ENCODE peak calls at places on chromosomes 3 and 15, in five cellular contexts. One of them, this sample, is unnamed.

GRCh38 chr3:49378249-49378899 is 20.2 kb upstream of the GPX1 start:
- DNase-seq in GM23248: peak; percentile 86
- DNase-seq in pancreas: no peak
- DNase-seq in PC-9: no peak
- DNase-seq in CD8-positive, alpha-beta memory T cell: no peak
- DNase-seq in this sample: no peak

GRCh38 chr3:37096292-37096691 is 78.1 kb downstream of the LRRFIP2 start:
- DNase-seq in GM23248: peak; percentile 72
- DNase-seq in pancreas: no peak
- DNase-seq in PC-9: no peak
- DNase-seq in CD8-positive, alpha-beta memory T cell: no peak
- DNase-seq in this sample: no peak

GRCh38 chr15:74060251-74060650 is 22.1 kb downstream of the GOLGA6A start:
- DNase-seq in GM23248: no peak
- DNase-seq in pancreas: no peak
- DNase-seq in PC-9: no peak
- DNase-seq in CD8-positive, alpha-beta memory T cell: no peak
- DNase-seq in this sample: no peak

GRCh38 chr3:131036986-131037385 is 10.3 kb downstream of the NEK11 start:
- DNase-seq in GM23248: no peak
- DNase-seq in pancreas: no peak
- DNase-seq in PC-9: no peak
- DNase-seq in CD8-positive, alpha-beta memory T cell: no peak
- DNase-seq in this sample: no peak

GRCh38 chr15:40904552-40905201 is 10.4 kb downstream of the VPS18 start:
- DNase-seq in GM23248: no peak
- DNase-seq in pancreas: no peak
- DNase-seq in PC-9: no peak
- DNase-seq in CD8-positive, alpha-beta memory T cell: no peak
- DNase-seq in this sample: no peak

GRCh38 chr15:78732634-78733033 is 78.6 kb downstream of the ADAMTS7 start:
- DNase-seq in GM23248: no peak
- DNase-seq in pancreas: no peak
- DNase-seq in PC-9: no peak
- DNase-seq in CD8-positive, alpha-beta memory T cell: no peak
- DNase-seq in this sample: no peak

GRCh38 chr3:102348904-102349303 is 85.9 kb upstream of the ZPLD1 start:
- DNase-seq in GM23248: no peak
- DNase-seq in pancreas: no peak
- DNase-seq in PC-9: no peak
- DNase-seq in CD8-positive, alpha-beta memory T cell: no peak
- DNase-seq in this sample: no peak

GRCh38 chr3:12897537-12898289 is 56.3 kb upstream of the RPL32 start:
- DNase-seq in GM23248: no peak
- DNase-seq in pancreas: peak; percentile 6
- DNase-seq in PC-9: no peak
- DNase-seq in CD8-positive, alpha-beta memory T cell: no peak
- DNase-seq in this sample: no peak

GRCh38 chr15:79003301-79003700 is 58.5 kb upstream of the CTSH start:
- DNase-seq in GM23248: peak; percentile 38
- DNase-seq in pancreas: no peak
- DNase-seq in PC-9: no peak
- DNase-seq in CD8-positive, alpha-beta memory T cell: no peak
- DNase-seq in this sample: no peak

GRCh38 chr15:96314508-96314907 is 16.0 kb upstream of the NR2F2 start:
- DNase-seq in GM23248: no peak
- DNase-seq in pancreas: no peak
- DNase-seq in PC-9: no peak
- DNase-seq in CD8-positive, alpha-beta memory T cell: no peak
- DNase-seq in this sample: no peak

GRCh38 chr15:68789041-68789920 is 31.4 kb downstream of the ANP32A start:
- DNase-seq in GM23248: no peak
- DNase-seq in pancreas: no peak
- DNase-seq in PC-9: no peak
- DNase-seq in CD8-positive, alpha-beta memory T cell: no peak
- DNase-seq in this sample: no peak

GRCh38 chr3:9229886-9230285 is 19.6 kb downstream of the SRGAP3 start:
- DNase-seq in GM23248: no peak
- DNase-seq in pancreas: no peak
- DNase-seq in PC-9: no peak
- DNase-seq in CD8-positive, alpha-beta memory T cell: no peak
- DNase-seq in this sample: no peak

GRCh38 chr3:191499307-191500125 is 38.6 kb downstream of the PYDC2 start:
- DNase-seq in GM23248: peak; percentile 50
- DNase-seq in pancreas: peak; percentile 50
- DNase-seq in PC-9: no peak
- DNase-seq in CD8-positive, alpha-beta memory T cell: no peak
- DNase-seq in this sample: peak; percentile 12

GRCh38 chr3:49602877-49603411 is 48.7 kb downstream of the BSN start:
- DNase-seq in GM23248: no peak
- DNase-seq in pancreas: no peak
- DNase-seq in PC-9: peak; percentile 83
- DNase-seq in CD8-positive, alpha-beta memory T cell: peak; percentile 32
- DNase-seq in this sample: no peak

GRCh38 chr15:35000511-35000910 is 12.4 kb upstream of the ZNF770 start:
- DNase-seq in GM23248: peak; percentile 94
- DNase-seq in pancreas: peak; percentile 38
- DNase-seq in PC-9: peak; percentile 87
- DNase-seq in CD8-positive, alpha-beta memory T cell: no peak
- DNase-seq in this sample: no peak

GRCh38 chr15:49830411-49830810 is 209.6 kb downstream of the DTWD1 start:
- DNase-seq in GM23248: peak; percentile 45
- DNase-seq in pancreas: no peak
- DNase-seq in PC-9: no peak
- DNase-seq in CD8-positive, alpha-beta memory T cell: no peak
- DNase-seq in this sample: no peak

GRCh38 chr3:101780661-101781060 is 1.6 kb downstream of the NXPE3 start:
- DNase-seq in GM23248: peak; percentile 92
- DNase-seq in pancreas: no peak
- DNase-seq in PC-9: no peak
- DNase-seq in CD8-positive, alpha-beta memory T cell: no peak
- DNase-seq in this sample: no peak

GRCh38 chr3:17023006-17023664 is 138.4 kb downstream of the PLCL2 start:
- DNase-seq in GM23248: no peak
- DNase-seq in pancreas: no peak
- DNase-seq in PC-9: no peak
- DNase-seq in CD8-positive, alpha-beta memory T cell: peak; percentile 40
- DNase-seq in this sample: no peak

GRCh38 chr3:34258271-34259015 is 460.0 kb downstream of the PDCD6IP start:
- DNase-seq in GM23248: no peak
- DNase-seq in pancreas: no peak
- DNase-seq in PC-9: no peak
- DNase-seq in CD8-positive, alpha-beta memory T cell: no peak
- DNase-seq in this sample: no peak

GRCh38 chr3:147422226-147422933 is 13.2 kb downstream of the ZIC1 start:
- DNase-seq in GM23248: no peak
- DNase-seq in pancreas: no peak
- DNase-seq in PC-9: no peak
- DNase-seq in CD8-positive, alpha-beta memory T cell: no peak
- DNase-seq in this sample: no peak

GRCh38 chr3:112109313-112109712 is 23.1 kb downstream of the C3orf52 start:
- DNase-seq in GM23248: no peak
- DNase-seq in pancreas: no peak
- DNase-seq in PC-9: no peak
- DNase-seq in CD8-positive, alpha-beta memory T cell: no peak
- DNase-seq in this sample: no peak

GRCh38 chr3:105747056-105747455 is 121.8 kb downstream of the CBLB start:
- DNase-seq in GM23248: peak; percentile 86
- DNase-seq in pancreas: no peak
- DNase-seq in PC-9: peak; percentile 19
- DNase-seq in CD8-positive, alpha-beta memory T cell: peak; percentile 19
- DNase-seq in this sample: no peak

GRCh38 chr3:194364652-194365434 is 4.7 kb downstream of the LRRC15 start:
- DNase-seq in GM23248: peak; percentile 89
- DNase-seq in pancreas: no peak
- DNase-seq in PC-9: no peak
- DNase-seq in CD8-positive, alpha-beta memory T cell: no peak
- DNase-seq in this sample: no peak

GRCh38 chr3:127264292-127264691 is 23.6 kb downstream of the PRR20G start:
- DNase-seq in GM23248: peak; percentile 60
- DNase-seq in pancreas: no peak
- DNase-seq in PC-9: no peak
- DNase-seq in CD8-positive, alpha-beta memory T cell: no peak
- DNase-seq in this sample: no peak

GRCh38 chr3:161405087-161405486 is 33.8 kb upstream of the SPTSSB start:
- DNase-seq in GM23248: no peak
- DNase-seq in pancreas: no peak
- DNase-seq in PC-9: no peak
- DNase-seq in CD8-positive, alpha-beta memory T cell: no peak
- DNase-seq in this sample: no peak
- H3K27ac ChIP-seq in GM23248: no peak overlapping the region
- H3K27ac ChIP-seq in pancreas: no peak overlapping the region
- H3K27ac ChIP-seq in PC-9: no peak overlapping the region
- H3K27ac ChIP-seq in CD8-positive, alpha-beta memory T cell: no peak overlapping the region
- H3K27ac ChIP-seq in this sample: no peak overlapping the region

DNA sequence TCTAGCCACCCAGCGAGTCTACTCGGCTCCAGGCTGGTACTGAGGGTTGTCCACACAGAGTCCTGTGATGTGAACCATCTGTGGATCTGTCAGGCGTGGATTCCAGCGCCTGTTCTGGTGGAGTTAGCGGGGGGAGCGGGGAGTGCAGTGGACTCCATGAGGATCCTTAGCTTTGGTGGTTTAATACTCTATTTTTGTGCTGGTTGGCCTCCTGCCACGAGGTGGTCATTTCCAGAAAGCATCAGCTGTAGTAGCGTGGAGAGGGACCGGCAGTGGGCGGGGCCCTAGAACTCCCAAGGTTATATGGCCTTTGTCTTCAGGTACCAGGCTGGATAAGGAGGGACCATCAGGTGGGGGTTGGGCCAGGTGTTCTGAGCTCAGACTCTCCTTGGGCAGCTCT is 446.5 kb downstream of the EDEM1 start:
- DNase-seq in GM23248: no peak
- DNase-seq in pancreas: no peak
- DNase-seq in PC-9: no peak
- DNase-seq in CD8-positive, alpha-beta memory T cell: no peak
- DNase-seq in this sample: no peak
- H3K27ac ChIP-seq in GM23248: no peak overlapping the region
- H3K27ac ChIP-seq in pancreas: no peak overlapping the region
- H3K27ac ChIP-seq in PC-9: no peak overlapping the region
- H3K27ac ChIP-seq in CD8-positive, alpha-beta memory T cell: no peak overlapping the region
- H3K27ac ChIP-seq in this sample: no peak overlapping the region

DNA sequence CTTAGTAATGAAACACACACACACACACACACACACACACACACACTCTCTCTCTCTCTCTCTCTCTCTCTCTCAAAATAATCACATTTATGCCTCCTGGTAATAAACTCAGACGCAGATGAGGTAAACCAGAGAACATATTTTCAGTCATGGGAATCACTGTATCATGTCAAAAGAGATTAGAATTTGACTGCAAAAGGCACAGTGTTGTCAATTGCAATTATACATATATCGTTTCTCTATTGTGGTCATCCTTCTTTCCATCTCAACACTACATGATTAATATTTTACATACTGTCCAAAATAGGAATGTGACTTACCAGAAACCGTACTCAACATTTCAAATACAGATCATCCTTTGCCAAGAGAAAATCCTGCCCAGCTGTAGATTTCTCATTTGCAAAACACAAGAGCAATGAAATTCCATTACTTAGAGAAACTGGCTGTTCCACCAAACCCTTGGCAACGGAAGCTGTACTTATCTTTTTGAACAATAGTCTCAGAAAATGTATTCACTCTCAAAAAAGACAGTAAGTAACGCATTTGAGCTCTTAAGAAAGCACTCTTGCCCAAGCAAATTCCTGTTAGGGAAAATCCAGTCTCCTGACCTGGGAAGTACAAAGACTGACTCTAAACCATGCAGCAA is 24.3 kb downstream of the PDZRN3 start:
- DNase-seq in GM23248: peak; percentile 76
- DNase-seq in pancreas: no peak
- DNase-seq in PC-9: no peak
- DNase-seq in CD8-positive, alpha-beta memory T cell: no peak
- DNase-seq in this sample: no peak
- H3K27ac ChIP-seq in GM23248: peak overlapping the region; percentile 82
- H3K27ac ChIP-seq in pancreas: no peak overlapping the region
- H3K27ac ChIP-seq in PC-9: no peak overlapping the region
- H3K27ac ChIP-seq in CD8-positive, alpha-beta memory T cell: no peak overlapping the region
- H3K27ac ChIP-seq in this sample: no peak overlapping the region

GRCh38 chr3:72275296-72275820 is 490.4 kb upstream of the PROK2 start:
- DNase-seq in GM23248: peak; percentile 26
- DNase-seq in pancreas: no peak
- DNase-seq in PC-9: no peak
- DNase-seq in CD8-positive, alpha-beta memory T cell: no peak
- DNase-seq in this sample: no peak
- H3K27ac ChIP-seq in GM23248: peak overlapping the region; percentile 26
- H3K27ac ChIP-seq in pancreas: no peak overlapping the region
- H3K27ac ChIP-seq in PC-9: no peak overlapping the region
- H3K27ac ChIP-seq in CD8-positive, alpha-beta memory T cell: no peak overlapping the region
- H3K27ac ChIP-seq in this sample: peak overlapping the region; percentile 93

DNA sequence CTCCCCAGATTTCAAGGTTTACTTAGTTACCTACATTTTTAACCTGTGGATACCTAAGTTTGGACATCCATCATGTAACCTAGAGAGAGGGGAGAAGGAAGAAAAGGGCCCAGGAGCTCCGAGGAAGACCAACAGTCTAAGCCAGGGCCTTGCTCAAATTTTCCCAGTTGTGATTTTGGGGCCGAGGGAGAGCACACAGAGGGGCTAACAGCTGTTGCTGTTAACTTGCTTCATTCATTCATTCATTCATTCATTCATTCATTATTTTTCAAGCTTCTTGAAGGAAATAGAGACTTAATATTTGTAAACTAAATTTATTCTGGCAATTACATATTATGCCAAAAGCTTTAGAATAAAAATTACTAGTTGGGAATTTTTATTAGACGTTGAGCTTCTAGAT is 22.9 kb downstream of the SYNM start:
- DNase-seq in GM23248: no peak
- DNase-seq in pancreas: no peak
- DNase-seq in PC-9: no peak
- DNase-seq in CD8-positive, alpha-beta memory T cell: no peak
- DNase-seq in this sample: no peak
- H3K27ac ChIP-seq in GM23248: no peak overlapping the region
- H3K27ac ChIP-seq in pancreas: no peak overlapping the region
- H3K27ac ChIP-seq in PC-9: no peak overlapping the region
- H3K27ac ChIP-seq in CD8-positive, alpha-beta memory T cell: no peak overlapping the region
- H3K27ac ChIP-seq in this sample: no peak overlapping the region

GRCh38 chr15:47437492-47437891 is 279.8 kb upstream of the SEMA6D start:
- DNase-seq in GM23248: no peak
- DNase-seq in pancreas: no peak
- DNase-seq in PC-9: no peak
- DNase-seq in CD8-positive, alpha-beta memory T cell: no peak
- DNase-seq in this sample: no peak

GRCh38 chr15:47442366-47442765 is 274.9 kb upstream of the SEMA6D start:
- DNase-seq in GM23248: no peak
- DNase-seq in pancreas: no peak
- DNase-seq in PC-9: no peak
- DNase-seq in CD8-positive, alpha-beta memory T cell: no peak
- DNase-seq in this sample: no peak

GRCh38 chr15:47439146-47439869 is 278.0 kb upstream of the SEMA6D start:
- DNase-seq in GM23248: peak; percentile 2
- DNase-seq in pancreas: no peak
- DNase-seq in PC-9: no peak
- DNase-seq in CD8-positive, alpha-beta memory T cell: no peak
- DNase-seq in this sample: no peak

GRCh38 chr15:47443839-47444238 is 273.5 kb upstream of the SEMA6D start:
- DNase-seq in GM23248: no peak
- DNase-seq in pancreas: no peak
- DNase-seq in PC-9: no peak
- DNase-seq in CD8-positive, alpha-beta memory T cell: no peak
- DNase-seq in this sample: no peak

GRCh38 chr15:47439870-47440155 is 277.5 kb upstream of the SEMA6D start:
- DNase-seq in GM23248: no peak
- DNase-seq in pancreas: no peak
- DNase-seq in PC-9: no peak
- DNase-seq in CD8-positive, alpha-beta memory T cell: no peak
- DNase-seq in this sample: no peak
- H3K27ac ChIP-seq in GM23248: no peak overlapping the region
- H3K27ac ChIP-seq in pancreas: no peak overlapping the region
- H3K27ac ChIP-seq in PC-9: no peak overlapping the region
- H3K27ac ChIP-seq in CD8-positive, alpha-beta memory T cell: no peak overlapping the region
- H3K27ac ChIP-seq in this sample: no peak overlapping the region